ENCODE peak calls at places on chromosomes 7 and 10, in four cellular contexts. One of them, this sample, is unnamed. For H3K4me1, the result is how much of the 10 kb centered on the place peaks cover.

GRCh38 chr7:36260481-36260880 is 107.4 kb downstream of the EEPD1 start:
- DNase-seq in PC-9: no peak
- DNase-seq in thoracic aorta: no peak
- DNase-seq in uterus: no peak
- DNase-seq in this sample: no peak

GRCh38 chr7:157235357-157236018 is 96.8 kb downstream of the UBE3C start:
- DNase-seq in PC-9: no peak
- DNase-seq in thoracic aorta: no peak
- DNase-seq in uterus: no peak
- DNase-seq in this sample: no peak

GRCh38 chr7:135877799-135878198 is 99.4 kb downstream of the MTPN start:
- DNase-seq in PC-9: peak
- DNase-seq in thoracic aorta: no peak
- DNase-seq in uterus: no peak
- DNase-seq in this sample: no peak

GRCh38 chr7:960269-960871 is 5.9 kb upstream of the ADAP1 start:
- DNase-seq in PC-9: no peak
- DNase-seq in thoracic aorta: no peak
- DNase-seq in uterus: no peak
- DNase-seq in this sample: no peak

GRCh38 chr10:116395223-116395985 is 32.2 kb upstream of the PNLIPRP3 start:
- DNase-seq in PC-9: no peak
- DNase-seq in thoracic aorta: no peak
- DNase-seq in uterus: no peak
- DNase-seq in this sample: no peak

GRCh38 chr7:26245150-26245549 is 43.6 kb downstream of the CBX3 start:
- DNase-seq in PC-9: no peak
- DNase-seq in thoracic aorta: no peak
- DNase-seq in uterus: no peak
- DNase-seq in this sample: no peak

GRCh38 chr7:95772771-95773581 is 622 bp downstream of the DYNC1I1 start:
- DNase-seq in PC-9: no peak
- DNase-seq in thoracic aorta: peak
- DNase-seq in uterus: peak
- DNase-seq in this sample: no peak

GRCh38 chr10:122350893-122351292 is 23.6 kb upstream of the PLEKHA1 start:
- DNase-seq in PC-9: no peak
- DNase-seq in thoracic aorta: no peak
- DNase-seq in uterus: no peak
- DNase-seq in this sample: no peak

GRCh38 chr7:130721486-130722277 is 12.3 kb downstream of the KLF14 start:
- DNase-seq in PC-9: peak
- DNase-seq in thoracic aorta: no peak
- DNase-seq in uterus: peak
- DNase-seq in this sample: peak

GRCh38 chr7:98250789-98251188 is 1.2 kb downstream of the TECPR1 start:
- DNase-seq in PC-9: peak
- DNase-seq in thoracic aorta: no peak
- DNase-seq in uterus: no peak
- DNase-seq in this sample: peak

GRCh38 chr10:73808021-73808815 is 3.2 kb downstream of the NDST2 start:
- DNase-seq in PC-9: no peak
- DNase-seq in thoracic aorta: no peak
- DNase-seq in uterus: no peak
- DNase-seq in this sample: no peak

GRCh38 chr7:40717242-40717641 is 582.4 kb downstream of the SUGCT start:
- DNase-seq in PC-9: peak
- DNase-seq in thoracic aorta: peak
- DNase-seq in uterus: peak
- DNase-seq in this sample: peak

GRCh38 chr10:24208661-24209420 is at the start of gene KIAA1217:
- DNase-seq in PC-9: peak
- DNase-seq in thoracic aorta: no peak
- DNase-seq in uterus: peak
- DNase-seq in this sample: peak

GRCh38 chr7:46859963-46860475 is 721.9 kb downstream of the TNS3 start:
- DNase-seq in PC-9: no peak
- DNase-seq in thoracic aorta: no peak
- DNase-seq in uterus: no peak
- DNase-seq in this sample: no peak

GRCh38 chr7:74606101-74606908 is 51.2 kb upstream of the GTF2I start:
- DNase-seq in PC-9: peak
- DNase-seq in thoracic aorta: no peak
- DNase-seq in uterus: no peak
- DNase-seq in this sample: peak

GRCh38 chr10:46298346-46299266 is 11.8 kb downstream of the ANTXRL start:
- DNase-seq in PC-9: no peak
- DNase-seq in thoracic aorta: no peak
- DNase-seq in uterus: no peak
- DNase-seq in this sample: no peak

GRCh38 chr10:100670368-100670767 is 75.0 kb upstream of the PAX2 start:
- DNase-seq in PC-9: no peak
- DNase-seq in thoracic aorta: no peak
- DNase-seq in uterus: no peak
- DNase-seq in this sample: no peak

GRCh38 chr7:66626236-66626957 is 2.3 kb upstream of the KCTD7 start:
- DNase-seq in PC-9: no peak
- DNase-seq in thoracic aorta: no peak
- DNase-seq in uterus: peak
- DNase-seq in this sample: no peak

GRCh38 chr7:20228654-20229053 is 11.5 kb upstream of the MACC1 start:
- DNase-seq in PC-9: no peak
- DNase-seq in thoracic aorta: no peak
- DNase-seq in uterus: no peak
- DNase-seq in this sample: no peak

GRCh38 chr7:74283858-74284447 is 5.3 kb upstream of the CLIP2 start:
- DNase-seq in PC-9: no peak
- DNase-seq in thoracic aorta: no peak
- DNase-seq in uterus: no peak
- DNase-seq in this sample: no peak

GRCh38 chr10:121065330-121065729 is 214.2 kb downstream of the WDR11 start:
- DNase-seq in PC-9: no peak
- DNase-seq in thoracic aorta: no peak
- DNase-seq in uterus: no peak
- DNase-seq in this sample: no peak

GRCh38 chr10:7027237-7027912 is 383.5 kb downstream of the SFMBT2 start:
- DNase-seq in PC-9: no peak
- DNase-seq in thoracic aorta: no peak
- DNase-seq in uterus: no peak
- DNase-seq in this sample: no peak

GRCh38 chr10:69949770-69950169 is 102.9 kb upstream of the MACROH2A2 start:
- DNase-seq in PC-9: no peak
- DNase-seq in thoracic aorta: no peak
- DNase-seq in uterus: no peak
- DNase-seq in this sample: no peak

GRCh38 chr10:92240289-92241157 is 50.4 kb downstream of the CPEB3 start:
- DNase-seq in PC-9: peak
- DNase-seq in thoracic aorta: no peak
- DNase-seq in uterus: peak
- DNase-seq in this sample: peak
- H3K4me1 ChIP-seq in PC-9: half or more
- H3K4me1 ChIP-seq in thoracic aorta: under half
- H3K4me1 ChIP-seq in uterus: under half
- H3K4me1 ChIP-seq in this sample: under half

GRCh38 chr7:117664047-117664446 is 184.2 kb downstream of the CFTR start:
- DNase-seq in PC-9: no peak
- DNase-seq in thoracic aorta: no peak
- DNase-seq in uterus: no peak
- DNase-seq in this sample: no peak
- H3K4me1 ChIP-seq in PC-9: under half
- H3K4me1 ChIP-seq in thoracic aorta: under half
- H3K4me1 ChIP-seq in uterus: under half
- H3K4me1 ChIP-seq in this sample: under half

GRCh38 chr10:119343001-119343601 is 135.7 kb downstream of the GRK5 start:
- DNase-seq in PC-9: no peak
- DNase-seq in thoracic aorta: no peak
- DNase-seq in uterus: no peak
- DNase-seq in this sample: no peak
- H3K4me1 ChIP-seq in PC-9: under half
- H3K4me1 ChIP-seq in thoracic aorta: under half
- H3K4me1 ChIP-seq in uterus: under half
- H3K4me1 ChIP-seq in this sample: under half

GRCh38 chr10:29534590-29534989 is 100.2 kb downstream of the SVIL start:
- DNase-seq in PC-9: no peak
- DNase-seq in thoracic aorta: no peak
- DNase-seq in uterus: no peak
- DNase-seq in this sample: no peak

GRCh38 chr10:29533046-29533445 is 101.7 kb downstream of the SVIL start:
- DNase-seq in PC-9: no peak
- DNase-seq in thoracic aorta: no peak
- DNase-seq in uterus: no peak
- DNase-seq in this sample: no peak

GRCh38 chr10:29535012-29535777 is 99.6 kb downstream of the SVIL start:
- DNase-seq in PC-9: peak
- DNase-seq in thoracic aorta: no peak
- DNase-seq in uterus: peak
- DNase-seq in this sample: peak

GRCh38 chr10:29532256-29532878 is 102.4 kb downstream of the SVIL start:
- DNase-seq in PC-9: no peak
- DNase-seq in thoracic aorta: no peak
- DNase-seq in uterus: no peak
- DNase-seq in this sample: no peak

GRCh38 chr10:29533696-29534285 is 101.0 kb downstream of the SVIL start:
- DNase-seq in PC-9: no peak
- DNase-seq in thoracic aorta: no peak
- DNase-seq in uterus: no peak
- DNase-seq in this sample: peak
- H3K4me1 ChIP-seq in PC-9: under half
- H3K4me1 ChIP-seq in thoracic aorta: half or more
- H3K4me1 ChIP-seq in uterus: under half
- H3K4me1 ChIP-seq in this sample: under half

DNA sequence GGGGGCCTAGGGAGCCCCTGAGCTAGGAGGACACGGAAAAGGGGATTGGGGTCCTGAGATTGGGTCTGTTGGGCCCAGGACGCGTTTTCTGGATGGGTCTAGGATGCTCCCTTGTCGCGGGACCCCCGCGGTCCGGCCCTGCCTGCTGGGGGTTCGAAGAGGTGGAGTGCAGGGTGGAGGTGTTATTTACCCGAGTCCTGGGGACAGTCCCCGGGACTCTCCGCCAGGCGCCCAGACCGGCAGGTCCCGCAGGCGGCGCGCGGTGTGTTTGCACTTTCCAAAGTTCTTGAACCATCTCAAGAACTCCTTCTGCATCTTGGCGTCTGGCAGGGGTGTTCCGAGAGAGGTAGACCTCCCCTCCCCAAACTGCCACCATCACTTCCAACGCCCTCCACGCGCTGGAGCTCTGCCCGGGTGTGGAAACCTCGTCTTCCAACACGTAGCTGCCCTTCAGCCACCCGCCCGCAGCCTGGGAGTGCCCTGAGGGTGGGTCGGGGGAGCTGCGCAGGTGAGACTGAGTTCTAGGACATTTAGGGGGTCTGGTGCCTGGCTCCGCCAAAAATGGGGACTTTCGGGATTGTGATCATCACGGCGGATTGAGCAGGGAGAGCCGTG is 569 bp downstream of the CAV1 start:
- DNase-seq in PC-9: peak
- DNase-seq in thoracic aorta: no peak
- DNase-seq in uterus: peak
- DNase-seq in this sample: peak
- H3K4me1 ChIP-seq in PC-9: half or more
- H3K4me1 ChIP-seq in thoracic aorta: under half
- H3K4me1 ChIP-seq in uterus: under half
- H3K4me1 ChIP-seq in this sample: under half

GRCh38 chr7:91326516-91327209 is 62.4 kb downstream of the FZD1 start:
- DNase-seq in PC-9: no peak
- DNase-seq in thoracic aorta: no peak
- DNase-seq in uterus: no peak
- DNase-seq in this sample: no peak
- H3K4me1 ChIP-seq in PC-9: under half
- H3K4me1 ChIP-seq in thoracic aorta: under half
- H3K4me1 ChIP-seq in uterus: under half
- H3K4me1 ChIP-seq in this sample: under half

GRCh38 chr10:8054243-8054497 is 318 bp upstream of the GATA3 start:
- DNase-seq in PC-9: no peak
- DNase-seq in thoracic aorta: no peak
- DNase-seq in uterus: no peak
- DNase-seq in this sample: no peak

GRCh38 chr10:8052344-8052969 is 2.0 kb upstream of the GATA3 start:
- DNase-seq in PC-9: no peak
- DNase-seq in thoracic aorta: no peak
- DNase-seq in uterus: no peak
- DNase-seq in this sample: no peak

GRCh38 chr10:8052970-8053445 is 1.5 kb upstream of the GATA3 start:
- DNase-seq in PC-9: no peak
- DNase-seq in thoracic aorta: no peak
- DNase-seq in uterus: no peak
- DNase-seq in this sample: no peak

GRCh38 chr10:8054498-8055407 is at the start of gene GATA3:
- DNase-seq in PC-9: peak
- DNase-seq in thoracic aorta: no peak
- DNase-seq in uterus: no peak
- DNase-seq in this sample: peak

GRCh38 chr10:8053446-8054242 is 844 bp upstream of the GATA3 start:
- DNase-seq in PC-9: peak
- DNase-seq in thoracic aorta: no peak
- DNase-seq in uterus: peak
- DNase-seq in this sample: peak
- H3K4me1 ChIP-seq in PC-9: under half
- H3K4me1 ChIP-seq in thoracic aorta: half or more
- H3K4me1 ChIP-seq in uterus: under half
- H3K4me1 ChIP-seq in this sample: under half

GRCh38 chr10:98168766-98169165 is 34.3 kb downstream of the R3HCC1L start:
- DNase-seq in PC-9: no peak
- DNase-seq in thoracic aorta: no peak
- DNase-seq in uterus: no peak
- DNase-seq in this sample: no peak
- H3K4me1 ChIP-seq in PC-9: under half
- H3K4me1 ChIP-seq in thoracic aorta: under half
- H3K4me1 ChIP-seq in uterus: under half
- H3K4me1 ChIP-seq in this sample: under half

DNA sequence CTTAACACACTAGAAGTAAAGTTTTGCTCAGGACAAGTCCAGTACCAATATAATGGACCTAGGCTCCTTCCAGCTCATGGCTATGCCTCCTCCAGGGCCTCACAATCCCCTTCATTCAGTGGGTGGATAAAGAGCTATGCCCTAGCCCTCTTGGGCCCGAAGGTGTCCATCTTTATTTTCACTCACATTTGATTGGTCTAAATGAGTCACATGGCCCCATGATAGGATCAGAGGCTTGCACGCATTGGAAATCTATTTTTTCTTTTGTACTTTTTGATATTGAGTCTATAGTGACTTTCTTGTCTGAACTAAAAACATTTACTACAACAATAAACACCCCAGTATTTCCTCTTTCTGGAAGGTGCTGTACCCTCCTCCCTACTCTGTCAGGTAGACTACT is 202.6 kb upstream of the CTBP2 start:
- DNase-seq in PC-9: no peak
- DNase-seq in thoracic aorta: no peak
- DNase-seq in uterus: no peak
- DNase-seq in this sample: no peak
- H3K4me1 ChIP-seq in PC-9: under half
- H3K4me1 ChIP-seq in thoracic aorta: under half
- H3K4me1 ChIP-seq in uterus: under half
- H3K4me1 ChIP-seq in this sample: under half